ENCODE peak calls at places on chromosomes 4 and X, in seven cellular contexts. R is retina; C is activated naive CD8-positive, alpha-beta T cell treated with anti-CD3 and anti-CD28 coated beads, Interleukin-2, amount 50 U/mL, for 24 hours; P is uterus; L is RPMI7951; K is stimulated activated CD4-positive, alpha-beta T cell treated with anti-CD3 and anti-CD28 coated beads, TNF-alpha, amount 100 ng/mL, for 4 hours; V is K562. E is an unnamed sample.

GRCh38 chr4:63937961-63938360 is 471.3 kb downstream of the TECRL start:
- DNase-seq in R (no peak), C (no peak), P (peak), L (no peak), K (no peak), V (no peak), E (no peak)

GRCh38 chrX:126030021-126030420 is 136.1 kb downstream of the DCAF12L2 start:
- DNase-seq in R (no peak), C (no peak), P (no peak), L (no peak), K (no peak), V (no peak), E (no peak)

GRCh38 chrX:112759512-112759911 is 79.8 kb upstream of the LHFPL1 start:
- DNase-seq in R (no peak), C (no peak), P (no peak), L (no peak), K (no peak), V (no peak), E (no peak)

GRCh38 chr4:8024073-8024786 is 84.6 kb upstream of the AFAP1 start:
- DNase-seq in R (no peak), C (no peak), P (no peak), L (no peak), K (no peak), V (no peak), E (no peak)

GRCh38 chr4:168221298-168221697 is 97.3 kb downstream of the DDX60 start:
- DNase-seq in R (no peak), C (no peak), P (no peak), L (peak), K (no peak), V (no peak), E (no peak)

GRCh38 chrX:72003811-72004750 is 93.4 kb downstream of the NHSL2 start:
- DNase-seq in R (no peak), C (no peak), P (no peak), L (peak), K (no peak), V (no peak), E (peak)

GRCh38 chr4:128285085-128286023 is 2.3 kb downstream of the PGRMC2 start:
- DNase-seq in R (no peak), C (no peak), P (no peak), L (no peak), K (no peak), V (no peak), E (no peak)

GRCh38 chr4:113162089-113162488 is 112.6 kb downstream of the ANK2 start:
- DNase-seq in R (no peak), C (no peak), P (no peak), L (no peak), K (no peak), V (no peak), E (peak)

GRCh38 chr4:127648061-127648460 is 15.3 kb downstream of the INTU start:
- DNase-seq in R (no peak), C (no peak), P (no peak), L (peak), K (no peak), V (no peak), E (no peak)

GRCh38 chrX:137749282-137749681 is 183.4 kb downstream of the ZIC3 start:
- DNase-seq in R (no peak), C (no peak), P (no peak), L (no peak), K (no peak), V (no peak), E (no peak)

GRCh38 chr4:13492752-13493151 is 8.6 kb upstream of the RAB28 start:
- DNase-seq in R (no peak), C (no peak), P (no peak), L (no peak), K (no peak), V (no peak), E (no peak)

GRCh38 chr4:145956288-145956890 is 17.8 kb upstream of the ZNF827 start:
- DNase-seq in R (peak), C (peak), P (peak), L (peak), K (peak), V (peak), E (peak)

GRCh38 chrX:40422021-40422420 is 158.7 kb upstream of the ATP6AP2 start:
- DNase-seq in R (no peak), C (no peak), P (no peak), L (no peak), K (no peak), V (no peak), E (no peak)

GRCh38 chr4:155085843-155086530 is 122.4 kb upstream of the NPY2R start:
- DNase-seq in R (no peak), C (no peak), P (no peak), L (no peak), K (no peak), V (no peak), E (no peak)

GRCh38 chrX:38803609-38804480 is 2.6 kb downstream of the MID1IP1 start:
- DNase-seq in R (peak), C (peak), P (peak), L (peak), K (peak), V (peak), E (peak)

GRCh38 chr4:176927664-176928063 is 134.9 kb upstream of the VEGFC start:
- DNase-seq in R (no peak), C (no peak), P (no peak), L (peak), K (no peak), V (no peak), E (no peak)

GRCh38 chr4:183852910-183853555 is 52.1 kb upstream of the STOX2 start:
- DNase-seq in R (no peak), C (no peak), P (no peak), L (no peak), K (no peak), V (no peak), E (no peak)

GRCh38 chr4:168900080-168900479 is 110.0 kb downstream of the CBR4 start:
- DNase-seq in R (no peak), C (no peak), P (peak), L (no peak), K (no peak), V (no peak), E (no peak)